ENCODE peak calls at places on chromosome 9, in eight cellular contexts. X, I, Y, O, D, P, C and Q are unnamed samples.

GRCh38 chr9:112203536-112203935 is 28.4 kb upstream of the SUSD1 start:
- DNase-seq in X (no peak), D (no peak), Y (no peak), O (no peak), I (no peak), P (no peak), C (peak), Q (peak)

GRCh38 chr9:133846483-133847090 is 108.4 kb upstream of the SARDH start:
- DNase-seq in I (no peak), X (no peak), O (no peak), Y (no peak), D (no peak), C (no peak), P (no peak), Q (no peak)

GRCh38 chr9:111657051-111657450 is 4.4 kb upstream of the GNG10 start:
- DNase-seq in D (no peak), O (no peak), C (no peak), Y (no peak), X (no peak), P (no peak), I (no peak), Q (peak)

GRCh38 chr9:113216406-113216805 is 4.7 kb downstream of the FKBP15 start:
- DNase-seq in P (no peak), O (no peak), C (no peak), X (no peak), D (no peak), Y (no peak), I (no peak), Q (no peak)

GRCh38 chr9:117644607-117645244 is 59.5 kb upstream of the TLR4 start:
- DNase-seq in C (peak), D (peak), X (peak), P (peak), Y (peak), I (peak), O (peak), Q (no peak)

GRCh38 chr9:71145179-71145578 is 23.8 kb upstream of the TRPM3 start:
- DNase-seq in C (peak), P (peak), I (no peak), D (no peak), X (no peak), Y (no peak), O (no peak), Q (peak)

GRCh38 chr9:98838155-98838904 is 30.9 kb downstream of the GALNT12 start:
- DNase-seq in I (no peak), P (no peak), C (no peak), X (no peak), O (no peak), Y (no peak), D (no peak), Q (no peak)

GRCh38 chr9:35397216-35397698 is 92.7 kb upstream of the RUSC2 start:
- DNase-seq in D (no peak), Y (no peak), C (no peak), P (no peak), X (no peak), I (no peak), O (no peak), Q (no peak)

GRCh38 chr9:29332789-29333188 is 1759.5 kb upstream of the C9orf72 start:
- DNase-seq in O (no peak), X (no peak), Y (no peak), P (no peak), D (no peak), C (peak), I (no peak), Q (peak)

GRCh38 chr9:128863647-128864046 is 18.1 kb downstream of the KYAT1 start:
- DNase-seq in I (peak), Y (peak), X (peak), O (no peak), D (peak), C (peak), P (peak), Q (no peak)

GRCh38 chr9:131032384-131032783 is 23.4 kb downstream of the LAMC3 start:
- DNase-seq in O (no peak), X (no peak), Y (no peak), P (no peak), D (no peak), C (no peak), I (no peak), Q (no peak)

GRCh38 chr9:71752352-71752751 is 16.0 kb downstream of the CEMIP2 start:
- DNase-seq in D (no peak), I (no peak), Y (no peak), O (no peak), C (no peak), X (no peak), P (no peak), Q (no peak)

GRCh38 chr9:35664531-35665470 is at the start of gene ARHGEF39:
- DNase-seq in O (no peak), D (peak), C (peak), P (peak), I (peak), X (peak), Y (peak), Q (no peak)

GRCh38 chr9:101399641-101399965 is 952 bp downstream of the ZNF189 start:
- DNase-seq in C (no peak), D (no peak), X (no peak), Y (no peak), O (no peak), P (no peak), I (no peak), Q (no peak)

GRCh38 chr9:83544002-83544698 is 5.9 kb upstream of the FRMD3 start:
- DNase-seq in I (no peak), Y (no peak), D (no peak), X (peak), P (peak), C (peak), O (no peak), Q (peak)

GRCh38 chr9:117375956-117376355 is 38.9 kb downstream of the ASTN2 start:
- DNase-seq in Y (no peak), I (no peak), X (no peak), P (no peak), O (no peak), D (no peak), C (no peak), Q (no peak)

GRCh38 chr9:137236936-137237421 is 4.1 kb upstream of the TUBB4B start:
- DNase-seq in I (no peak), Y (no peak), D (no peak), X (no peak), O (no peak), C (no peak), P (no peak), Q (no peak)
- H3K4me3 ChIP-seq in I (peak), Y (no peak), D (no peak), X (no peak), O (no peak), C (no peak), P (no peak), Q (peak)

DNA sequence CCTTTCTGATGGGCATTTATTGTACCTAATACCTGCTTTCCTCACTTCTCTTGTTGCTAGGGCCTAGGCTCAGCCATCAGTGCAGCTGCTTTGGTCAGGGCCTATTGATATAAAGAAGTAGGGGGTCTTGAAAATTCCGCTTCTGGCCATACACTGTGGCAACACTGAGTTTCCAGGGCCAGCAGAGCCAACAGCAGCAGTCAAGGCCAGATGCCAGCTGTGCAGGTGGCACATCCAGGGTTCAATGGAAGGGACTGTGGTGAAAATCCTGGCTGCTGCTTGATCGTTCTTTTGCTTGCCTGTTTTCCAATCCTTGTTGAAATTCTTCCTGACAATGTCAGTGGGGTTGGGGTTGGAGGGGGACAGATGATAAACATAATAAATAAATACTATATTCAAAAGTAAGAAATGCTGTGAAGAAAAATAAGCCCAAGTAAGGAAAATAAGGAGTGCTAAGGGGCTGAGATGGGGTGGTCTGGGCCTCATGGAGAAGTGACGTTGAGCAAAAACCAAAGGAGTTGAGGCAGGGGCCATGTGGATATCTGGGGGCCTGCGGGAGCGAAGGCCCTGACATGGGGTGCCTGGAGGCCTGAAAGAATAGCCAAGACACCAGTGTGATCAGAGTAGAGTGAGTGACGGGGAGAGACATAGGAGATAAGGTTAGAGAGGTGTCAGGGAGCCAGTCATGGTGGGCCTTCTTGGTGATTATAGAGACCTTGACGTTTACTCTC is 91.0 kb upstream of the ALDH1B1 start:
- DNase-seq in O (no peak), C (no peak), Y (no peak), D (no peak), I (no peak), P (no peak), X (no peak), Q (no peak)
- TF ChIP-seq CTCF in O (no peak), C (no peak), Y (no peak), D (no peak), I (no peak), P (no peak), X (no peak), Q (no peak)

GRCh38 chr9:7226007-7226670 is 468.4 kb downstream of the KDM4C start:
- DNase-seq in P (no peak), X (peak), I (no peak), O (no peak), C (no peak), Y (no peak), D (no peak), Q (no peak)
- H3K4me3 ChIP-seq in P (no peak), X (no peak), I (no peak), O (no peak), C (no peak), Y (no peak), D (no peak), Q (no peak)

GRCh38 chr9:105373723-105374122 is 74.1 kb upstream of the FSD1L start:
- DNase-seq in O (no peak), I (no peak), D (no peak), C (no peak), X (no peak), P (no peak), Y (no peak), Q (no peak)

GRCh38 chr9:105375323-105375722 is 72.5 kb upstream of the FSD1L start:
- DNase-seq in X (no peak), I (no peak), Y (no peak), P (no peak), D (no peak), O (no peak), C (no peak), Q (no peak)

GRCh38 chr9:105369911-105370310 is 77.9 kb upstream of the FSD1L start:
- DNase-seq in X (no peak), P (no peak), O (no peak), I (no peak), D (no peak), C (no peak), Y (no peak), Q (no peak)
- TF ChIP-seq CTCF in X (peak), P (no peak), O (no peak), I (no peak), D (no peak), C (no peak), Y (no peak), Q (no peak)

GRCh38 chr9:21974230-21974541 is 20.0 kb downstream of the CDKN2A start:
- DNase-seq in O (no peak), Y (no peak), I (no peak), X (no peak), P (no peak), D (no peak), C (no peak), Q (no peak)
- H3K4me3 ChIP-seq in O (peak), Y (no peak), I (peak), X (peak), P (peak), D (peak), C (peak), Q (peak)